ENCODE peak calls at places on chromosomes 4 and X, in seven cellular contexts. C is lower lobe of right lung, E is neural crest cell, O is heart left ventricle, X is mammary epithelial cell, J is CD14-positive monocyte, V is RWPE2. H is an unnamed sample.

GRCh38 chr4:126441173-126441810 is 1126.5 kb downstream of the FAT4 start:
- DNase-seq in C (no peak), E (no peak), O (no peak), X (no peak), J (no peak), V (no peak), H (no peak)

GRCh38 chrX:134836497-134836968 is 154.3 kb upstream of the SMIM10 start:
- DNase-seq in C (no peak), E (no peak), O (no peak), X (no peak), J (no peak), V (no peak), H (no peak)

GRCh38 chr4:15689540-15689939 is 7.9 kb downstream of the FAM200B start:
- DNase-seq in C (no peak), E (no peak), O (no peak), X (no peak), J (peak), V (no peak), H (no peak)

GRCh38 chr4:184588893-184589292 is 60.4 kb downstream of the CASP3 start:
- DNase-seq in C (no peak), E (no peak), O (no peak), X (no peak), J (no peak), V (no peak), H (no peak)

GRCh38 chrX:41858161-41858775 is 65.1 kb downstream of the CASK start:
- DNase-seq in C (no peak), E (no peak), O (no peak), X (no peak), J (no peak), V (no peak), H (peak)

GRCh38 chrX:17656035-17656418 is 81.3 kb upstream of the SCML1 start:
- DNase-seq in C (no peak), E (no peak), O (peak), X (no peak), J (no peak), V (no peak), H (peak)

GRCh38 chrX:118508690-118509089 is 13.1 kb downstream of the DOCK11 start:
- DNase-seq in C (no peak), E (no peak), O (no peak), X (no peak), J (no peak), V (no peak), H (no peak)

GRCh38 chrX:136250191-136251041 is 784 bp downstream of the MAP7D3 start:
- DNase-seq in C (no peak), E (no peak), O (no peak), X (no peak), J (no peak), V (no peak), H (peak)

GRCh38 chrX:136752796-136753195 is 27.9 kb downstream of the ARHGEF6 start:
- DNase-seq in C (no peak), E (no peak), O (no peak), X (no peak), J (no peak), V (no peak), H (no peak)

GRCh38 chrX:51459125-51459524 is 37.3 kb downstream of the NUDT11 start:
- DNase-seq in C (no peak), E (no peak), O (no peak), X (peak), J (no peak), V (no peak), H (no peak)

GRCh38 chr4:165055601-165056000 is 1.9 kb downstream of the TRIM75 start:
- DNase-seq in C (no peak), E (no peak), O (no peak), X (no peak), J (no peak), V (no peak), H (no peak)

GRCh38 chr4:165058676-165059075 is 5.0 kb downstream of the TRIM75 start:
- DNase-seq in C (no peak), E (no peak), O (no peak), X (no peak), J (no peak), V (no peak), H (no peak)

GRCh38 chr4:165060938-165061337 is 7.3 kb downstream of the TRIM75 start:
- DNase-seq in C (no peak), E (no peak), O (no peak), X (no peak), J (no peak), V (no peak), H (no peak)
- TF ChIP-seq CTCF in C (no peak), E (peak), O (no peak), X (no peak), J (no peak), V (peak), H (peak)

GRCh38 chr4:39410415-39410814 is 3.7 kb downstream of the KLB start:
- DNase-seq in C (no peak), E (no peak), O (no peak), X (no peak), J (no peak), V (no peak), H (no peak)
- TF ChIP-seq CTCF in C (no peak), E (no peak), O (no peak), X (no peak), J (no peak), V (peak), H (peak)

GRCh38 chr4:131430302-131430701 is 1718.8 kb upstream of the PCDH10 start:
- DNase-seq in C (no peak), E (no peak), O (no peak), X (peak), J (no peak), V (no peak), H (no peak)
- TF ChIP-seq CTCF in C (no peak), E (no peak), O (no peak), X (peak), J (no peak), V (no peak), H (peak)

GRCh38 chrX:13638021-13638420 is 14.9 kb upstream of the TCEANC start:
- DNase-seq in C (no peak), E (no peak), O (no peak), X (no peak), J (no peak), V (no peak), H (no peak)

GRCh38 chrX:13638826-13639225 is 14.1 kb upstream of the TCEANC start:
- DNase-seq in C (no peak), E (no peak), O (no peak), X (no peak), J (no peak), V (no peak), H (no peak)
- TF ChIP-seq CTCF in C (no peak), E (no peak), O (no peak), X (no peak), J (no peak), V (no peak), H (no peak)

GRCh38 chr4:8473198-8473919 is 32.8 kb downstream of the TRMT44 start:
- DNase-seq in C (no peak), E (no peak), O (no peak), X (no peak), J (no peak), V (no peak), H (no peak)
- TF ChIP-seq CTCF in C (no peak), E (no peak), O (no peak), X (no peak), J (no peak), V (no peak), H (no peak)

DNA sequence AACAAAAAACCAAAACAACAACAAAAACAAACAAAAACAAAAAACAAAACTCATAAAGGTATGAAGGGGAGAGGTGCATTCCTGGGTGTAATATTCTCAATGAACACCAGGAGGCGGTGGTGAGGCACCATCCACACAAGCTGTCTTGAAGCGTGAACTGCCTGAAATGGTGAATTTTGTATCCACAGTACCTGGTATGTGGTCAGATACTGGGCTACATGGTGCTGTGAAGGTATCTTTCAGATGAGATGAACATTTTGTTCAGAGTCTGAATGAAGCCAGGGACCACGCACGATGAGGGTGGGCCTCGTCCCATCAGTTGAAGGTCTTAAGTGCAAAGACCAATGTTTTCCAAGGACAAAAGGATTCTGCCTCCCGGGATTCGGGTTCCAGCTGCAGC is 58.5 kb downstream of the ASMT start:
- DNase-seq in C (no peak), E (peak), O (no peak), X (no peak), J (no peak), V (peak), H (peak)
- TF ChIP-seq CTCF in C (peak), E (peak), O (no peak), X (peak), J (peak), V (peak), H (peak)

GRCh38 chr4:38993683-38994082 is 38.5 kb downstream of the TMEM156 start:
- DNase-seq in C (no peak), E (no peak), O (no peak), X (no peak), J (no peak), V (no peak), H (no peak)
- TF ChIP-seq CTCF in C (no peak), E (peak), O (no peak), X (peak), J (no peak), V (peak), H (peak)

H was measured in endodermal cell.